ENCODE peak calls at places on chromosomes 4 and X, in seven cellular contexts. One of them, this sample, is unnamed.

GRCh38 chrX:49995021-49995731 is 72.8 kb downstream of the CLCN5 start:
- DNase-seq in effector CD4-positive, alpha-beta T cell: no peak
- DNase-seq in M059J: peak
- DNase-seq in choroid plexus epithelial cell: peak
- DNase-seq in NCI-H2107: no peak
- DNase-seq in frontal cortex: no peak
- DNase-seq in stimulated activated effector memory CD8-positive, alpha-beta T cell treated with anti-CD3 and anti-CD28 coated beads, Interleukin-12 subunit alpha, Interleukin-12 subunit beta, amount 100 ng/mL, for 72 hours: no peak
- DNase-seq in this sample: peak

GRCh38 chr4:66330125-66330524 is 659.8 kb upstream of the EPHA5 start:
- DNase-seq in M059J: peak
- DNase-seq in frontal cortex: no peak
- DNase-seq in stimulated activated effector memory CD8-positive, alpha-beta T cell treated with anti-CD3 and anti-CD28 coated beads, Interleukin-12 subunit alpha, Interleukin-12 subunit beta, amount 100 ng/mL, for 72 hours: no peak
- DNase-seq in effector CD4-positive, alpha-beta T cell: no peak
- DNase-seq in choroid plexus epithelial cell: peak
- DNase-seq in NCI-H2107: no peak
- DNase-seq in this sample: no peak

GRCh38 chr4:156255608-156256007 is 301.9 kb upstream of the CTSO start:
- DNase-seq in effector CD4-positive, alpha-beta T cell: no peak
- DNase-seq in frontal cortex: no peak
- DNase-seq in NCI-H2107: no peak
- DNase-seq in M059J: peak
- DNase-seq in stimulated activated effector memory CD8-positive, alpha-beta T cell treated with anti-CD3 and anti-CD28 coated beads, Interleukin-12 subunit alpha, Interleukin-12 subunit beta, amount 100 ng/mL, for 72 hours: no peak
- DNase-seq in choroid plexus epithelial cell: no peak
- DNase-seq in this sample: no peak

GRCh38 chr4:143721317-143721716 is 20.8 kb upstream of the FREM3 start:
- DNase-seq in effector CD4-positive, alpha-beta T cell: no peak
- DNase-seq in frontal cortex: no peak
- DNase-seq in NCI-H2107: no peak
- DNase-seq in M059J: peak
- DNase-seq in choroid plexus epithelial cell: no peak
- DNase-seq in stimulated activated effector memory CD8-positive, alpha-beta T cell treated with anti-CD3 and anti-CD28 coated beads, Interleukin-12 subunit alpha, Interleukin-12 subunit beta, amount 100 ng/mL, for 72 hours: no peak
- DNase-seq in this sample: peak

GRCh38 chrX:44731160-44731559 is 112.7 kb upstream of the DUSP21 start:
- DNase-seq in choroid plexus epithelial cell: peak
- DNase-seq in M059J: peak
- DNase-seq in NCI-H2107: no peak
- DNase-seq in frontal cortex: no peak
- DNase-seq in stimulated activated effector memory CD8-positive, alpha-beta T cell treated with anti-CD3 and anti-CD28 coated beads, Interleukin-12 subunit alpha, Interleukin-12 subunit beta, amount 100 ng/mL, for 72 hours: no peak
- DNase-seq in effector CD4-positive, alpha-beta T cell: no peak
- DNase-seq in this sample: no peak

GRCh38 chr4:76194325-76194724 is 19.3 kb downstream of the SCARB2 start:
- DNase-seq in M059J: peak
- DNase-seq in NCI-H2107: no peak
- DNase-seq in choroid plexus epithelial cell: peak
- DNase-seq in stimulated activated effector memory CD8-positive, alpha-beta T cell treated with anti-CD3 and anti-CD28 coated beads, Interleukin-12 subunit alpha, Interleukin-12 subunit beta, amount 100 ng/mL, for 72 hours: no peak
- DNase-seq in frontal cortex: no peak
- DNase-seq in effector CD4-positive, alpha-beta T cell: no peak
- DNase-seq in this sample: peak

GRCh38 chr4:30616943-30617646 is 103.1 kb upstream of the PCDH7 start:
- DNase-seq in effector CD4-positive, alpha-beta T cell: no peak
- DNase-seq in stimulated activated effector memory CD8-positive, alpha-beta T cell treated with anti-CD3 and anti-CD28 coated beads, Interleukin-12 subunit alpha, Interleukin-12 subunit beta, amount 100 ng/mL, for 72 hours: no peak
- DNase-seq in choroid plexus epithelial cell: peak
- DNase-seq in frontal cortex: no peak
- DNase-seq in M059J: peak
- DNase-seq in NCI-H2107: no peak
- DNase-seq in this sample: peak

GRCh38 chrX:133776072-133776471 is 209.3 kb downstream of the GPC3 start:
- DNase-seq in effector CD4-positive, alpha-beta T cell: no peak
- DNase-seq in choroid plexus epithelial cell: peak
- DNase-seq in frontal cortex: no peak
- DNase-seq in M059J: no peak
- DNase-seq in NCI-H2107: no peak
- DNase-seq in stimulated activated effector memory CD8-positive, alpha-beta T cell treated with anti-CD3 and anti-CD28 coated beads, Interleukin-12 subunit alpha, Interleukin-12 subunit beta, amount 100 ng/mL, for 72 hours: peak
- DNase-seq in this sample: peak

GRCh38 chr4:156575430-156576073 is 396.0 kb downstream of the PDGFC start:
- DNase-seq in M059J: peak
- DNase-seq in choroid plexus epithelial cell: no peak
- DNase-seq in effector CD4-positive, alpha-beta T cell: no peak
- DNase-seq in frontal cortex: no peak
- DNase-seq in stimulated activated effector memory CD8-positive, alpha-beta T cell treated with anti-CD3 and anti-CD28 coated beads, Interleukin-12 subunit alpha, Interleukin-12 subunit beta, amount 100 ng/mL, for 72 hours: no peak
- DNase-seq in NCI-H2107: no peak
- DNase-seq in this sample: peak

GRCh38 chr4:634599-634985 is 9.2 kb downstream of the PDE6B start:
- DNase-seq in stimulated activated effector memory CD8-positive, alpha-beta T cell treated with anti-CD3 and anti-CD28 coated beads, Interleukin-12 subunit alpha, Interleukin-12 subunit beta, amount 100 ng/mL, for 72 hours: no peak
- DNase-seq in effector CD4-positive, alpha-beta T cell: no peak
- DNase-seq in choroid plexus epithelial cell: no peak
- DNase-seq in NCI-H2107: no peak
- DNase-seq in M059J: no peak
- DNase-seq in frontal cortex: no peak
- DNase-seq in this sample: no peak

GRCh38 chr4:65416875-65417274 is 253.4 kb downstream of the EPHA5 start:
- DNase-seq in frontal cortex: no peak
- DNase-seq in NCI-H2107: no peak
- DNase-seq in M059J: peak
- DNase-seq in effector CD4-positive, alpha-beta T cell: no peak
- DNase-seq in stimulated activated effector memory CD8-positive, alpha-beta T cell treated with anti-CD3 and anti-CD28 coated beads, Interleukin-12 subunit alpha, Interleukin-12 subunit beta, amount 100 ng/mL, for 72 hours: no peak
- DNase-seq in choroid plexus epithelial cell: peak
- DNase-seq in this sample: no peak

GRCh38 chrX:71144651-71145050 is at the start of gene NLGN3:
- DNase-seq in frontal cortex: peak
- DNase-seq in choroid plexus epithelial cell: no peak
- DNase-seq in stimulated activated effector memory CD8-positive, alpha-beta T cell treated with anti-CD3 and anti-CD28 coated beads, Interleukin-12 subunit alpha, Interleukin-12 subunit beta, amount 100 ng/mL, for 72 hours: no peak
- DNase-seq in NCI-H2107: no peak
- DNase-seq in M059J: no peak
- DNase-seq in effector CD4-positive, alpha-beta T cell: no peak
- DNase-seq in this sample: no peak

GRCh38 chrX:140733766-140734342 is 24.3 kb downstream of the LINC00632 start:
- DNase-seq in stimulated activated effector memory CD8-positive, alpha-beta T cell treated with anti-CD3 and anti-CD28 coated beads, Interleukin-12 subunit alpha, Interleukin-12 subunit beta, amount 100 ng/mL, for 72 hours: no peak
- DNase-seq in frontal cortex: peak
- DNase-seq in effector CD4-positive, alpha-beta T cell: peak
- DNase-seq in choroid plexus epithelial cell: peak
- DNase-seq in NCI-H2107: no peak
- DNase-seq in M059J: peak
- DNase-seq in this sample: peak

GRCh38 chr4:186845137-186845842 is 121.6 kb upstream of the FAT1 start:
- DNase-seq in M059J: peak
- DNase-seq in effector CD4-positive, alpha-beta T cell: no peak
- DNase-seq in stimulated activated effector memory CD8-positive, alpha-beta T cell treated with anti-CD3 and anti-CD28 coated beads, Interleukin-12 subunit alpha, Interleukin-12 subunit beta, amount 100 ng/mL, for 72 hours: no peak
- DNase-seq in choroid plexus epithelial cell: peak
- DNase-seq in frontal cortex: no peak
- DNase-seq in NCI-H2107: no peak
- DNase-seq in this sample: peak

GRCh38 chr4:76589402-76589801 is 154.4 kb downstream of the SHROOM3 start:
- DNase-seq in effector CD4-positive, alpha-beta T cell: no peak
- DNase-seq in choroid plexus epithelial cell: peak
- DNase-seq in M059J: peak
- DNase-seq in NCI-H2107: no peak
- DNase-seq in stimulated activated effector memory CD8-positive, alpha-beta T cell treated with anti-CD3 and anti-CD28 coated beads, Interleukin-12 subunit alpha, Interleukin-12 subunit beta, amount 100 ng/mL, for 72 hours: no peak
- DNase-seq in frontal cortex: no peak
- DNase-seq in this sample: no peak

GRCh38 chrX:118329179-118329578 is 16.7 kb upstream of the WDR44 start:
- DNase-seq in M059J: no peak
- DNase-seq in stimulated activated effector memory CD8-positive, alpha-beta T cell treated with anti-CD3 and anti-CD28 coated beads, Interleukin-12 subunit alpha, Interleukin-12 subunit beta, amount 100 ng/mL, for 72 hours: no peak
- DNase-seq in frontal cortex: no peak
- DNase-seq in choroid plexus epithelial cell: no peak
- DNase-seq in effector CD4-positive, alpha-beta T cell: no peak
- DNase-seq in NCI-H2107: no peak
- DNase-seq in this sample: peak

GRCh38 chrX:113287761-113288160 is 447.1 kb upstream of the AMOT start:
- DNase-seq in choroid plexus epithelial cell: no peak
- DNase-seq in NCI-H2107: no peak
- DNase-seq in stimulated activated effector memory CD8-positive, alpha-beta T cell treated with anti-CD3 and anti-CD28 coated beads, Interleukin-12 subunit alpha, Interleukin-12 subunit beta, amount 100 ng/mL, for 72 hours: no peak
- DNase-seq in effector CD4-positive, alpha-beta T cell: no peak
- DNase-seq in frontal cortex: no peak
- DNase-seq in M059J: no peak
- DNase-seq in this sample: no peak

GRCh38 chr4:149279331-149279730 is 536.3 kb downstream of the IQCM start:
- DNase-seq in choroid plexus epithelial cell: no peak
- DNase-seq in stimulated activated effector memory CD8-positive, alpha-beta T cell treated with anti-CD3 and anti-CD28 coated beads, Interleukin-12 subunit alpha, Interleukin-12 subunit beta, amount 100 ng/mL, for 72 hours: no peak
- DNase-seq in effector CD4-positive, alpha-beta T cell: no peak
- DNase-seq in frontal cortex: no peak
- DNase-seq in NCI-H2107: no peak
- DNase-seq in M059J: no peak
- DNase-seq in this sample: no peak

GRCh38 chr4:2537011-2537830 is 774 bp downstream of the FAM193A start:
- DNase-seq in effector CD4-positive, alpha-beta T cell: peak
- DNase-seq in stimulated activated effector memory CD8-positive, alpha-beta T cell treated with anti-CD3 and anti-CD28 coated beads, Interleukin-12 subunit alpha, Interleukin-12 subunit beta, amount 100 ng/mL, for 72 hours: peak
- DNase-seq in NCI-H2107: no peak
- DNase-seq in M059J: peak
- DNase-seq in frontal cortex: no peak
- DNase-seq in choroid plexus epithelial cell: peak
- DNase-seq in this sample: peak

GRCh38 chrX:136147966-136148365 is 633 bp downstream of the FHL1 start:
- DNase-seq in NCI-H2107: no peak
- DNase-seq in stimulated activated effector memory CD8-positive, alpha-beta T cell treated with anti-CD3 and anti-CD28 coated beads, Interleukin-12 subunit alpha, Interleukin-12 subunit beta, amount 100 ng/mL, for 72 hours: no peak
- DNase-seq in frontal cortex: no peak
- DNase-seq in effector CD4-positive, alpha-beta T cell: no peak
- DNase-seq in choroid plexus epithelial cell: no peak
- DNase-seq in M059J: no peak
- DNase-seq in this sample: no peak

GRCh38 chrX:10926906-10927305 is 184.2 kb upstream of the HCCS start:
- DNase-seq in M059J: no peak
- DNase-seq in frontal cortex: no peak
- DNase-seq in NCI-H2107: no peak
- DNase-seq in stimulated activated effector memory CD8-positive, alpha-beta T cell treated with anti-CD3 and anti-CD28 coated beads, Interleukin-12 subunit alpha, Interleukin-12 subunit beta, amount 100 ng/mL, for 72 hours: no peak
- DNase-seq in effector CD4-positive, alpha-beta T cell: no peak
- DNase-seq in choroid plexus epithelial cell: no peak
- DNase-seq in this sample: no peak

GRCh38 chr4:122861544-122861943 is 34.9 kb downstream of the FGF2 start:
- DNase-seq in choroid plexus epithelial cell: no peak
- DNase-seq in stimulated activated effector memory CD8-positive, alpha-beta T cell treated with anti-CD3 and anti-CD28 coated beads, Interleukin-12 subunit alpha, Interleukin-12 subunit beta, amount 100 ng/mL, for 72 hours: no peak
- DNase-seq in M059J: no peak
- DNase-seq in effector CD4-positive, alpha-beta T cell: no peak
- DNase-seq in NCI-H2107: no peak
- DNase-seq in frontal cortex: no peak
- DNase-seq in this sample: no peak

GRCh38 chrX:14030248-14030592 is 528 bp upstream of the GEMIN8 start:
- DNase-seq in frontal cortex: no peak
- DNase-seq in stimulated activated effector memory CD8-positive, alpha-beta T cell treated with anti-CD3 and anti-CD28 coated beads, Interleukin-12 subunit alpha, Interleukin-12 subunit beta, amount 100 ng/mL, for 72 hours: no peak
- DNase-seq in effector CD4-positive, alpha-beta T cell: no peak
- DNase-seq in choroid plexus epithelial cell: peak
- DNase-seq in NCI-H2107: no peak
- DNase-seq in M059J: peak
- DNase-seq in this sample: no peak

This sample was measured in OCI-M1.